ENCODE peak calls at places on chromosomes 5 and 9, in eight cellular contexts. L is fibroblast of pulmonary artery, O is osteoblast, W is esophagus muscularis mucosa, R is lung, M is tibial artery, I is fibroblast of villous mesenchyme, Z is GM23338. S is an unnamed sample.

GRCh38 chr5:125112196-125112595 is 365.8 kb upstream of the ZNF608 start:
- DNase-seq in L (no peak), O (no peak), W (no peak), R (no peak), M (no peak), I (peak; percentile 77), Z (no peak), S (peak; percentile 49)

GRCh38 chr9:80648336-80648735 is 1041.0 kb downstream of the TLE1 start:
- DNase-seq in L (peak; percentile 71), O (peak; percentile 25), W (no peak), R (no peak), M (no peak), I (peak; percentile 10), Z (no peak), S (peak; percentile 78)

GRCh38 chr9:125506045-125506444 is 201.0 kb downstream of the MAPKAP1 start:
- DNase-seq in L (no peak), O (no peak), W (peak; percentile 91), R (no peak), M (no peak), I (no peak), Z (peak; percentile 37), S (no peak)

GRCh38 chr9:89969156-89969566 is 364.3 kb downstream of the GADD45G start:
- DNase-seq in L (no peak), O (no peak), W (no peak), R (no peak), M (no peak), I (no peak), Z (no peak), S (no peak)

GRCh38 chr5:81786509-81786908 is 35.6 kb upstream of the SSBP2 start:
- DNase-seq in L (no peak), O (no peak), W (no peak), R (no peak), M (no peak), I (no peak), Z (no peak), S (no peak)

GRCh38 chr5:145924849-145925248 is 11.5 kb upstream of the SH3RF2 start:
- DNase-seq in L (no peak), O (no peak), W (no peak), R (no peak), M (no peak), I (no peak), Z (no peak), S (no peak)

GRCh38 chr9:101566904-101567724 is 27.7 kb downstream of the PPP3R2 start:
- DNase-seq in L (peak; percentile 52), O (no peak), W (no peak), R (no peak), M (no peak), I (peak; percentile 42), Z (peak; percentile 65), S (peak; percentile 81)

GRCh38 chr5:160342413-160342941 is 27.9 kb downstream of the C1QTNF2 start:
- DNase-seq in L (peak; percentile 14), O (peak; percentile 72), W (no peak), R (no peak), M (no peak), I (peak; percentile 54), Z (no peak), S (peak; percentile 50)

GRCh38 chr5:31049933-31050704 is 143.4 kb upstream of the CDH6 start:
- DNase-seq in L (no peak), O (no peak), W (no peak), R (no peak), M (no peak), I (no peak), Z (peak; percentile 22), S (peak; percentile 18)

GRCh38 chr5:110321117-110321516 is 405.4 kb downstream of the TMEM232 start:
- DNase-seq in L (no peak), O (no peak), W (no peak), R (no peak), M (no peak), I (peak; percentile 21), Z (no peak), S (peak; percentile 50)

GRCh38 chr5:32099486-32100035 is 74.6 kb downstream of the GOLPH3 start:
- DNase-seq in L (no peak), O (no peak), W (peak; percentile 79), R (no peak), M (no peak), I (no peak), Z (no peak), S (no peak)

GRCh38 chr5:150517272-150518152 is 9.6 kb downstream of the NDST1 start:
- DNase-seq in L (peak; percentile 96), O (peak; percentile 99), W (no peak), R (peak; percentile 88), M (no peak), I (peak; percentile 95), Z (no peak), S (peak; percentile 96)

GRCh38 chr9:38720083-38720755 is at the start of gene FAM240B:
- DNase-seq in L (no peak), O (no peak), W (no peak), R (no peak), M (no peak), I (no peak), Z (no peak), S (no peak)

GRCh38 chr9:131739988-131740648 is at the start of gene RAPGEF1:
- DNase-seq in L (peak; percentile 47), O (peak; percentile 99), W (no peak), R (peak; percentile 77), M (no peak), I (peak; percentile 38), Z (peak; percentile 77), S (no peak)

GRCh38 chr9:117314021-117314420 is 100.8 kb downstream of the ASTN2 start:
- DNase-seq in L (no peak), O (no peak), W (no peak), R (no peak), M (no peak), I (no peak), Z (no peak), S (no peak)

GRCh38 chr5:54013556-54014157 is 296.7 kb downstream of the ARL15 start:
- DNase-seq in L (peak; percentile 91), O (peak; percentile 79), W (no peak), R (no peak), M (peak; percentile 54), I (peak; percentile 64), Z (no peak), S (peak; percentile 94)

GRCh38 chr9:81389569-81389993 is 299.8 kb downstream of the TLE1 start:
- DNase-seq in L (peak; percentile 98), O (peak; percentile 92), W (no peak), R (no peak), M (peak; percentile 58), I (peak; percentile 88), Z (no peak), S (peak; percentile 97)

GRCh38 chr5:32678472-32678871 is 32.6 kb upstream of the NPR3 start:
- DNase-seq in L (no peak), O (no peak), W (peak; percentile 90), R (no peak), M (no peak), I (no peak), Z (no peak), S (no peak)

GRCh38 chr9:73155389-73155788 is 3.7 kb downstream of the ANXA1 start:
- DNase-seq in L (no peak), O (peak; percentile 19), W (no peak), R (no peak), M (no peak), I (no peak), Z (no peak), S (no peak)

DNA sequence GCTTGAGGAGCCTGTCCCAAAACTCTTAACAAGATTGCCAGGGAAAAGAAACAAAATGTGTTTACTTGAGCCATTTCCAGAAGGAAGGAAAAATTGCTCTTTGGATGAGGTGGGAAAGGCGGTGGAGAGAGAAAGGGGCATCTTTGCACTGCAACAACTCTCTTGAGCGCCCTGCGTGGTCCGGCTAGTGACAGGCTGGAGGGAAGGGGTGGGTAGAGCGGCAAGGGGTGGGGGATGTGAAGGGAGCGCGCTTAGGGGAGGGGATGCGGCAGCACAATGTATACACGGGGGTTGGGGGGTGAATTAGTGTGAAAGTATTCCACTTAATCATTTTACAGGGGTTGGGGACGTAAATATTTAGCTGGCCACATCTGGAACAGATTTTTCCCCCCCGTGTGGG is 1.3 kb downstream of the FGF10 start:
- DNase-seq in L (no peak), O (no peak), W (no peak), R (no peak), M (no peak), I (no peak), Z (peak; percentile 51), S (no peak)
- H3K4me3 ChIP-seq in L (no peak overlapping the region), O (no peak overlapping the region), W (peak overlapping the region; percentile 66), R (peak overlapping the region; percentile 41), M (peak overlapping the region; percentile 60), I (no peak overlapping the region), Z (peak overlapping the region; percentile 75), S (no peak overlapping the region)

GRCh38 chr5:10222326-10222725 is 27.4 kb downstream of the ATPSCKMT start:
- DNase-seq in L (peak; percentile 6), O (no peak), W (no peak), R (no peak), M (no peak), I (peak; percentile 14), Z (no peak), S (peak; percentile 72)

GRCh38 chr5:10219068-10219467 is 30.6 kb downstream of the ATPSCKMT start:
- DNase-seq in L (no peak), O (peak; percentile 39), W (peak; percentile 45), R (no peak), M (no peak), I (no peak), Z (no peak), S (no peak)

GRCh38 chr5:10218658-10219057 is 31.0 kb downstream of the ATPSCKMT start:
- DNase-seq in L (no peak), O (no peak), W (peak; percentile 12), R (no peak), M (no peak), I (no peak), Z (no peak), S (no peak)

GRCh38 chr5:10216107-10216506 is 33.6 kb downstream of the ATPSCKMT start:
- DNase-seq in L (no peak), O (no peak), W (peak; percentile 42), R (no peak), M (no peak), I (no peak), Z (no peak), S (no peak)

GRCh38 chr5:10220253-10220652 is 29.4 kb downstream of the ATPSCKMT start:
- DNase-seq in L (no peak), O (no peak), W (peak; percentile 86), R (no peak), M (no peak), I (no peak), Z (peak; percentile 11), S (no peak)
- TF ChIP-seq CTCF in L (no peak), O (peak; percentile 48), W (no peak), R (no peak), M (no peak), I (no peak), Z (peak; percentile 57), S (no peak)

DNA sequence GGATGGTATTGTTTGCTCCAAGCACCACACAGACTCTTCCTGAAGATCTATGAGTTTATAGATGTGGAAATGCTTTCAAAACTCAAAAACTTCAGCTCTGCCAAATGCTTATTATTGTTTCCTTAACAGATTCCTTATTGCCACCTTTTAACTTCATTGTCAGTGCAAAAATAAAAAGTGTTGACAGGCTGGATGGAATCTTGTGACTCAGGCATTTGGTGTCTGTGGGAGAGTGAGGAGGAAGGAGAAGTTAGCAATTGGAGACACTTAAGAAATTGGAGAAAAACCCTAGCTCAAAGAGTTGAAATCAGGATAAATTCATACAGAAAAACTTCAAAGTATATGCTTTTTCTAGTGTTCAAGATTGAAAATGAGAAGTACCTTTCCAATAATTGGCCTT is 140.6 kb upstream of the PUM3 start:
- DNase-seq in L (no peak), O (no peak), W (no peak), R (no peak), M (no peak), I (no peak), Z (no peak), S (peak; percentile 13)
- H3K4me3 ChIP-seq in L (no peak overlapping the region), O (no peak overlapping the region), W (no peak overlapping the region), R (no peak overlapping the region), M (no peak overlapping the region), I (no peak overlapping the region), Z (no peak overlapping the region), S (no peak overlapping the region)

GRCh38 chr9:23643656-23644258 is 182.3 kb downstream of the ELAVL2 start:
- DNase-seq in L (no peak), O (no peak), W (peak; percentile 70), R (no peak), M (no peak), I (no peak), Z (no peak), S (no peak)
- TF ChIP-seq CTCF in L (no peak), O (no peak), W (no peak), R (no peak), M (no peak), I (no peak), Z (no peak), S (no peak)